ENCODE peak calls at places on chromosomes 13 and 19, in five cellular contexts. L is IMR-90, R is mesenchymal stem cell, M is mesendoderm, D is H1. I is an unnamed sample.

GRCh38 chr13:99237981-99238662 is 20.1 kb downstream of the GPR18 start:
- DNase-seq in L (no peak), D (no peak), M (no peak), R (no peak), I (no peak)

GRCh38 chr19:45613926-45614725 is 12.1 kb upstream of the GPR4 start:
- DNase-seq in D (no peak), M (no peak), R (peak), L (peak), I (no peak)

GRCh38 chr13:44281252-44282000 is 92.2 kb upstream of the SERP2 start:
- DNase-seq in D (no peak), L (no peak), R (no peak), M (no peak), I (no peak)

GRCh38 chr13:32187651-32188050 is 127.5 kb downstream of the ZAR1L start:
- DNase-seq in R (no peak), L (no peak), D (no peak), M (no peak), I (no peak)

GRCh38 chr13:100203696-100204367 is 114.9 kb downstream of the PCCA start:
- DNase-seq in R (peak), L (peak), D (no peak), M (no peak), I (no peak)

GRCh38 chr19:27770095-27770494 is 1442.9 kb downstream of the UQCRFS1 start:
- DNase-seq in D (no peak), L (no peak), R (no peak), M (no peak), I (no peak)

GRCh38 chr19:3108775-3109174 is 14.6 kb downstream of the GNA11 start:
- DNase-seq in L (peak), R (peak), M (peak), D (peak), I (peak)

GRCh38 chr13:39148513-39148961 is 110.3 kb downstream of the NHLRC3 start:
- DNase-seq in L (no peak), M (peak), R (peak), D (no peak), I (no peak)

GRCh38 chr13:98393873-98394272 is 183.0 kb downstream of the STK24 start:
- DNase-seq in D (no peak), R (no peak), L (no peak), M (no peak), I (no peak)

GRCh38 chr19:36688058-36688457 is 646 bp downstream of the ZNF567 start:
- DNase-seq in R (no peak), L (no peak), D (no peak), M (no peak), I (no peak)
- H3K4ac ChIP-seq in R (peak), L (peak), D (no peak), M (peak), I (no peak)

DNA sequence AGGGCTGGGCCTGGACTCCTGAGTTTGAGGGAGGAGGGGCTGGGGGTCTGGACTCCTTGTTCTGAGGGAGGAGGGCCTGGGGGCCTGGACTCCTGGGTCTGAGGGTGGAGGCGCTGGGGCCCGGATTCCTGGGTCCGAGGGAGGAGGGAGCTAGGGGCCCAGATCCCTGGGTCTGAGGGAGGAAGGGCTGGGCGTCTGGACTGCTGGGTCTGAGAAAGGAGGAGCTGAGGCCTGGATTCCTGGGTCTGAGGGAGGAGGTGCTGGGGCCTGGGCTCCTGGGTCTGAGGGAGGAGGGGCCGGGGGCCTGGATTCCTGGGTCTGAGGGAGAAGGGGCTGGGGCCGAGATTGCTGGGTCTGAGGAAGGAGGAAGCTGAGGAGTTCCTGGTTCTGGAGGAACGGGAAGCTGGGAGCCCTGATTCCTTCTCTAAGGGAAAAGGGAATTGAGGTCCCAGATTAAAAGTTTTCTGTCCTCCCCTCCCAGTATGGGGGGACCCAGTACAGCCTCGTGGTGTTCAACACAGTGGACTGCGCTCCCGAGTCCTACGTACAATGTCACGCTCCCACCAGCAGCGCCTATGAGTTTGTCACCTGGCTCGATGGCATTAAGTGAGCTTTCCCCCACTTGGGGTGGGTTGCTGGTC is 722 bp downstream of the MED25 start:
- DNase-seq in L (no peak), D (no peak), M (no peak), R (peak), I (no peak)
- H3K4ac ChIP-seq in L (peak), D (no peak), M (peak), R (peak), I (peak)

GRCh38 chr19:15247107-15248014 is 15.1 kb upstream of the EPHX3 start:
- DNase-seq in D (no peak), R (no peak), L (no peak), M (no peak), I (no peak)

GRCh38 chr19:15249560-15249874 is 17.3 kb upstream of the EPHX3 start:
- DNase-seq in R (no peak), M (no peak), D (no peak), L (no peak), I (no peak)

GRCh38 chr19:15248106-15248505 is 15.9 kb upstream of the EPHX3 start:
- DNase-seq in L (peak), M (no peak), R (no peak), D (no peak), I (no peak)

GRCh38 chr19:15249912-15250634 is 17.8 kb upstream of the EPHX3 start:
- DNase-seq in R (peak), L (peak), D (no peak), M (no peak), I (no peak)

DNA sequence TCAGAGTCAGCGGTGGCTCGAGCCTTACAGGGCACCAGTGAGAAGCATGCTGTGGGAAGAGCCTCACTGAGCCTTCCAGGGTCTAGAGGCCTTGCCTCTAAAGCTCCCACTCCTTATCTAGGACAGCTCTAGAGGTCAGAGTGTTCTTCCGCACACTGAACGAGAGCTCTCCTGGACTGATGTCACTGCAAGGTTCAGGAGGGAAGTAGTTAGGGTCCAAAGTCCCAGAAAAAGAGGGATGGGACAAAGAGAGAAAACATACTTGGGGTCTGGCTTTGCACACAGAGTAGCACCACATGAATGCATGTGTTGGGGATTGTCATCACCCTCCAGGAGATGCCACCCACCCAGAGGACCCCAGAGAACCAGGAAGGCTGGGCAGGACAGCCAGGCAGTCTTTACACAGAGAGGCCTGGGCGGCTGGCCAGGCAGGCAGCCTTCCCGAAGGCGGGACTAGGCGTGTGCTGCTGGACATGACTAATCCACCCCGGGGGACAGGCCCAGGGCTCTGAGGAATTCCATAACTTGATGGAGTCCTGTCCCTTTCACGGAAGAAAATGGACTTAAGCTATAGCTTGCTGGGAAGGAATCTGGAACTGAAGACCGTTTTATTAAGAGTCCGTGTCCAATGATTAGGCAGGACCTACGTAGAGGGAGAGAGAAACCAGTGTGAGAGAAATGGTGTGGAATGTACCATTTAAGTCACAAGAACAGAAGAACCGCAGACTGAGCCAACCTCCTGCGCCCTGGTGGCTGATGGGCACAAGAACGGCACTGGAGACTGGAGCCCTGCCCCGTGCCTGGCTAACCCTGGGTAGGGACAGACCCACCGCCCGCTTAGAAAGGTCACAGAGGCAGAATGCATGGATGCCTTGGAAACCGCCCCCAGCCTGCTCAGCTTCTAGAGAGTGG is 16.7 kb upstream of the EPHX3 start:
- DNase-seq in M (no peak), R (peak), L (peak), D (no peak), I (no peak)
- H3K4ac ChIP-seq in M (no peak), R (peak), L (peak), D (no peak), I (no peak)

DNA sequence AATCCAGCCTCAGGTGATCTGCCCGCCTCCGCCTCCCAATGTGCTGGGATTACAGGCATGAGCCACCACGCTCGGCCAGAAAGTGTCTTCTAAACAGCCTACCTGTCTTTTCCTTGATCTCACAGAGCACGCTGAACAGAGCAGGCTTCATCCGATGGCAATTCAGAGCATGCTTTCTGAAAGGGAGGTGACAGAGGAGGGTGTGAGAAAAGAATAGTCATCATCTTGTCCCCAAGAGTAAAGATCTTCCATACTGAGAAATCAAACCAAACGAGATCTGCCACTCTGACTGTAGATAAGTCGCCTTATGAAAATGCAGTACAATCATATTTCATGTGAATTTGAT is 19.3 kb downstream of the PBX4 start:
- DNase-seq in M (no peak), D (no peak), L (no peak), R (no peak), I (no peak)
- H3K4ac ChIP-seq in M (no peak), D (no peak), L (no peak), R (no peak), I (no peak)

GRCh38 chr19:4929186-4929585 is 19.9 kb downstream of the UHRF1 start:
- DNase-seq in R (no peak), L (no peak), D (no peak), M (no peak), I (no peak)

GRCh38 chr19:4922530-4923378 is 13.5 kb downstream of the UHRF1 start:
- DNase-seq in R (no peak), D (no peak), L (no peak), M (no peak), I (no peak)

GRCh38 chr19:4923379-4923747 is 14.1 kb downstream of the UHRF1 start:
- DNase-seq in D (no peak), R (no peak), M (no peak), L (no peak), I (no peak)
- H3K4ac ChIP-seq in D (no peak), R (no peak), M (no peak), L (no peak), I (no peak)

GRCh38 chr19:48663667-48664066 is 9.2 kb downstream of the NTN5 start:
- DNase-seq in D (no peak), M (no peak), R (no peak), L (no peak), I (no peak)
- H3K4ac ChIP-seq in D (no peak), M (no peak), R (no peak), L (no peak), I (no peak)

DNA sequence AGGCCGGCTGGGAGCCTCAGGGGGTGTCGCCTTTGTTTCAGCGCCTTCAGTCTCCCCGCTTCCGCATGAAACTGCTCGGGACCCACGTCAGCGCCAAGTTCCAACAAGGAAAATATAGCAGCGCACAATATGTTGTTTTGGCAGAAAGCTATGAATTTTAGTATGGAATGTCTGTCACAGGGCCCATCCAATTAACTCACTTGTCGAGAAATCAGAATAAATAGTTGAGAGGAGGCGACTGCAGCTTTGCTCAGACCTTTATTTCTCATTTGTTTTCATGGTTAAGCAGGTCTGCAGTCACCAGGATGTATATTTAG is 34.4 kb upstream of the MEDAG start:
- DNase-seq in R (no peak), M (no peak), D (no peak), L (no peak), I (no peak)
- H3K4ac ChIP-seq in R (peak), M (no peak), D (peak), L (peak), I (no peak)

GRCh38 chr19:42254850-42255765 is at the start of gene ERF:
- DNase-seq in L (peak), D (no peak), R (peak), M (peak), I (peak)
- H3K4ac ChIP-seq in L (peak), D (peak), R (peak), M (peak), I (no peak)

DNA sequence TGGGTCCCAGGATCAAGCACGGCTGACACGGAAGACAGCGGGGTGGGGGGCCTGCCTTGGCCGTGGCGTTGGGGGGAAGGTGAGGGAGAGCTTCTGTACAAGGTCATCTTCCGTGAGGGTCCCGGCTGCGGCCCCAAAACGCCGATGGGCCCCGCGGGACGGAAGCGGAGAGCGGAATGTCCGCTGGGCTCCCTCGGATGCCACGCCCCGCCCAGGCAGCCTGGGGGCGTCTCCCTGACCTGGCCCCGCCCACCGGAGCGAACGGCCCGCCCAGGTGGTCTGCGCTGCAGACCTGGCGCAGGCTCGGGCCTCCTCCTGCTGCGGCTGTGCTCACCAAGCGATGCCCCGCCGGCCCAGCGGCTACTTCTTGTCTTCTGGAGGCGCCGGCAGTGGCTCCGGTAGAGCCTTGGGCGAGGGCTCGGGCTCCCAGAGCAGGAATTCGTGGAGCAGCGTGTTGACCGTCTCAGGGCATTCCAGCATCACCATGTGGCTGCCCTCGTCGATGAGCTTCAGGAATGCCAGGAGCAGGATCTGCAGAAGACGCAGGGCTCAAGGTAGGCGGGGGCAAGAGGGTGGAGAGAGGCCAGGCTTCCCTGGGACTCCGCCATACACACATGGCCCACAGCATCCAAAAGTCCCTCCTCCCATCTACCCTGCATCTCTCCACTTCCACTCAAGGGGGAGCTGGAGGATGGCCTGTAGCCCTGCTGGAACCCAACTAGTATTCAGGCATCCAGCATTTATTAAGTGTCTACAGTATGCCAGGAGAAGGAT is 10.7 kb downstream of the ABHD8 start:
- DNase-seq in D (peak), M (peak), R (peak), L (peak), I (peak)
- H3K4ac ChIP-seq in D (no peak), M (no peak), R (peak), L (peak), I (no peak)

I was measured in H9.